ENCODE peak calls at places on chromosomes 7 and 10, in four cellular contexts. B, R, A and D are unnamed samples. For H3K27me3, the result is how much of the 10 kb centered on the place peaks cover.

GRCh38 chr7:139731802-139732470 is 45.9 kb downstream of the HIPK2 start:
- DNase-seq in A (peak), B (peak), R (peak), D (peak)

GRCh38 chr10:123583639-123584418 is 82.3 kb upstream of the GPR26 start:
- DNase-seq in B (peak), A (peak), R (peak), D (peak)

GRCh38 chr7:45190406-45191165 is 33.0 kb downstream of the RAMP3 start:
- DNase-seq in R (no peak), B (peak), A (no peak), D (no peak)

GRCh38 chr7:1000594-1000935 is 17.6 kb downstream of the CYP2W1 start:
- DNase-seq in B (no peak), A (no peak), R (no peak), D (no peak)

GRCh38 chr10:46297406-46298204 is 10.8 kb downstream of the ANTXRL start:
- DNase-seq in A (peak), R (no peak), B (peak), D (no peak)

GRCh38 chr10:49165940-49166803 is 22.0 kb downstream of the TMEM273 start:
- DNase-seq in B (no peak), R (no peak), A (no peak), D (no peak)

GRCh38 chr7:8005279-8005678 is 36.7 kb downstream of the GLCCI1 start:
- DNase-seq in A (no peak), R (no peak), B (no peak), D (no peak)

GRCh38 chr7:69962856-69963149 is 364.5 kb downstream of the AUTS2 start:
- DNase-seq in A (no peak), B (no peak), R (no peak), D (no peak)

GRCh38 chr7:156147771-156148504 is 335.7 kb upstream of the SHH start:
- DNase-seq in R (no peak), B (no peak), A (no peak), D (no peak)

GRCh38 chr7:101816499-101817030 is 861 bp upstream of the CUX1 start:
- DNase-seq in R (peak), A (peak), B (peak), D (peak)

GRCh38 chr7:22841954-22842353 is 19.3 kb upstream of the TOMM7 start:
- DNase-seq in A (no peak), B (no peak), R (peak), D (no peak)

GRCh38 chr10:28400176-28400575 is 97.3 kb upstream of the MPP7 start:
- DNase-seq in R (no peak), B (no peak), A (peak), D (no peak)

GRCh38 chr10:80599424-80599847 is 61.7 kb downstream of the SH2D4B start:
- DNase-seq in B (no peak), A (peak), R (no peak), D (peak)

GRCh38 chr10:71848325-71849277 is 2.5 kb downstream of the PSAP start:
- DNase-seq in B (no peak), A (no peak), R (no peak), D (no peak)

GRCh38 chr7:143460585-143460984 is 17.1 kb upstream of the TAS2R41 start:
- DNase-seq in A (no peak), R (no peak), B (no peak), D (no peak)

GRCh38 chr7:28748934-28749584 is 209.1 kb downstream of the TRIL start:
- DNase-seq in A (no peak), B (no peak), R (peak), D (no peak)

GRCh38 chr10:103627893-103628292 is 134.4 kb downstream of the NEURL1 start:
- DNase-seq in B (no peak), A (no peak), R (no peak), D (no peak)

GRCh38 chr10:42954776-42955492 is 121.9 kb upstream of the RET start:
- DNase-seq in B (peak), R (no peak), A (no peak), D (no peak)

GRCh38 chr10:115975506-115975905 is 297.5 kb downstream of the GFRA1 start:
- DNase-seq in B (no peak), R (no peak), A (no peak), D (no peak)

GRCh38 chr7:100765250-100765649 is 31.9 kb downstream of the ZAN start:
- DNase-seq in B (no peak), R (no peak), A (no peak), D (no peak)

GRCh38 chr7:33905389-33906032 is at the start of gene BMPER:
- DNase-seq in A (peak), R (no peak), B (peak), D (peak)

GRCh38 chr7:128938524-128939074 is 872 bp downstream of the IRF5 start:
- DNase-seq in R (no peak), B (no peak), A (peak), D (no peak)

GRCh38 chr10:117152668-117153067 is 14.6 kb upstream of the VAX1 start:
- DNase-seq in B (no peak), R (no peak), A (no peak), D (no peak)

GRCh38 chr10:7520496-7521485 is 110.0 kb upstream of the SFMBT2 start:
- DNase-seq in R (no peak), B (no peak), A (no peak), D (no peak)

GRCh38 chr10:788796-789748 is 99.6 kb upstream of the DIP2C start:
- DNase-seq in R (peak), A (peak), B (peak), D (peak)

GRCh38 chr10:33661580-33662269 is 327.3 kb upstream of the NRP1 start:
- DNase-seq in B (peak), R (peak), A (peak), D (peak)

GRCh38 chr7:73515184-73515583 is 6.9 kb downstream of the BAZ1B start:
- DNase-seq in A (no peak), B (no peak), R (no peak), D (no peak)

GRCh38 chr7:104962781-104963180 is 51.2 kb upstream of the KMT2E start:
- DNase-seq in R (no peak), A (no peak), B (no peak), D (no peak)

GRCh38 chr7:87475359-87476178 is at the start of gene ABCB4:
- DNase-seq in B (no peak), R (peak), A (peak), D (peak)

GRCh38 chr7:5500056-5500776 is 76.6 kb upstream of the TNRC18 start:
- DNase-seq in B (no peak), A (no peak), R (no peak), D (no peak)

GRCh38 chr7:66634816-66635215 is 6.1 kb downstream of the KCTD7 start:
- DNase-seq in R (no peak), A (no peak), B (no peak), D (no peak)

GRCh38 chr7:101017099-101017777 is 2.6 kb upstream of the MUC17 start:
- DNase-seq in A (peak), B (peak), R (peak), D (peak)

GRCh38 chr7:14021069-14021468 is 31.6 kb upstream of the ETV1 start:
- DNase-seq in R (no peak), A (no peak), B (no peak), D (no peak)

GRCh38 chr10:133350950-133351329 is 3.8 kb downstream of the PRAP1 start:
- DNase-seq in R (no peak), A (no peak), B (no peak), D (no peak)

GRCh38 chr7:157573244-157573643 is 236.4 kb downstream of the DNAJB6 start:
- DNase-seq in R (no peak), B (no peak), A (no peak), D (no peak)

GRCh38 chr7:122217125-122217524 is 73.1 kb upstream of the AASS start:
- DNase-seq in A (no peak), B (no peak), R (no peak), D (peak)
- H3K27ac ChIP-seq in A (no peak), B (no peak), R (no peak), D (no peak)

GRCh38 chr10:100566561-100566960 is 30.8 kb downstream of the HIF1AN start:
- DNase-seq in A (no peak), B (no peak), R (no peak), D (no peak)

GRCh38 chr10:100569687-100570517 is 34.2 kb downstream of the HIF1AN start:
- DNase-seq in B (no peak), R (no peak), A (no peak), D (peak)

GRCh38 chr10:100567249-100567648 is 31.5 kb downstream of the HIF1AN start:
- DNase-seq in B (no peak), A (no peak), R (no peak), D (no peak)

GRCh38 chr10:100568937-100569336 is 33.2 kb downstream of the HIF1AN start:
- DNase-seq in A (no peak), R (no peak), B (no peak), D (no peak)

DNA sequence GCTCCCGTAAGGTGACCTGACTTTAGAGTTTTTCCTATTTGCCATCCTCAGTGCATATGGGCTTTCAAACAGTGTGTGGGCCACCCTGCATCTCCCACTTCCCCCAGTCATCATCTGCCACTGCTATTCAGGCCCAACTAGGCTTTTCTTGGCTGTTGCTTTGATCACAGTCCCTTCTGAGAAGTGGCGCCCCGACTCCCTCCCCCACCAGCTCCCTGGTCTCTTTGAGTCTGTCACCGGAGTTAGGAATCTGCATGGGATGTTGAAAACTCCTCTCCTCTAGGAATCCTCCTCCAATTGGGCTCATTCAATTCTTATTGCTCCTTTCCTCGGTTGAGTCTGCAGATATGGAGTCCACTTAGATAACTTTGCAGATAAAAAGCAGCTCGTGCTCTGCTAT is 32.1 kb downstream of the HIF1AN start:
- DNase-seq in A (no peak), B (no peak), R (no peak), D (no peak)
- H3K27me3 ChIP-seq in A (half or more), B (under half), R (half or more), D (under half)

GRCh38 chr10:131897297-131897899 is 3.4 kb upstream of the PPP2R2D start:
- DNase-seq in A (no peak), R (no peak), B (no peak), D (no peak)
- TF ChIP-seq POLR2A in A (no peak), R (no peak), B (no peak), D (no peak)

GRCh38 chr7:30721211-30721610 is 30.7 kb upstream of the INMT start:
- DNase-seq in A (no peak), B (no peak), R (no peak), D (no peak)
- H3K27ac ChIP-seq in A (no peak), B (no peak), R (no peak), D (no peak)